ENCODE peak calls at places on chromosomes 1 and 21, in eight cellular contexts. W is ovary, S is body of pancreas, J is stomach, H is tibial nerve, O is right lobe of liver, Z is A549, F is endothelial cell of umbilical vein. L is an unnamed sample. For H3K4me1, the result is how much of the 10 kb centered on the place peaks cover.

GRCh38 chr1:223393275-223394214 is at the start of gene CCDC185:
- DNase-seq in J (peak), W (no peak), O (no peak), H (no peak), Z (no peak), F (no peak), S (no peak), L (no peak)

GRCh38 chr1:150464422-150464826 is 22.8 kb upstream of the TARS2 start:
- DNase-seq in O (peak), W (peak), H (peak), J (peak), Z (peak), F (peak), S (peak), L (peak)

GRCh38 chr1:159771501-159771900 is 9.3 kb upstream of the DUSP23 start:
- DNase-seq in O (no peak), W (no peak), J (no peak), Z (no peak), S (no peak), F (no peak), H (no peak), L (no peak)

GRCh38 chr21:18164483-18164882 is 80.2 kb upstream of the CHODL start:
- DNase-seq in S (no peak), O (no peak), J (no peak), W (no peak), F (peak), H (no peak), Z (no peak), L (no peak)

GRCh38 chr1:214882621-214883020 is 199.9 kb upstream of the KCNK2 start:
- DNase-seq in O (no peak), J (no peak), H (no peak), Z (no peak), W (no peak), F (no peak), S (no peak), L (no peak)

GRCh38 chr21:42650033-42650370 is 3.4 kb upstream of the PDE9A start:
- DNase-seq in W (no peak), S (no peak), J (peak), H (no peak), O (no peak), F (no peak), Z (no peak), L (peak)

GRCh38 chr21:35051287-35051818 is 2.3 kb upstream of the RUNX1 start:
- DNase-seq in J (peak), O (peak), F (peak), S (peak), Z (peak), W (peak), H (peak), L (peak)

GRCh38 chr1:211331011-211331709 is 4.5 kb downstream of the TRAF5 start:
- DNase-seq in O (no peak), Z (no peak), S (no peak), J (no peak), H (no peak), W (no peak), F (no peak), L (no peak)

GRCh38 chr1:217063065-217063908 is 340.1 kb upstream of the ESRRG start:
- DNase-seq in J (no peak), W (no peak), H (no peak), F (no peak), S (no peak), Z (no peak), O (no peak), L (no peak)

GRCh38 chr1:6116137-6116536 is 64.0 kb downstream of the CHD5 start:
- DNase-seq in F (peak), Z (peak), W (no peak), S (no peak), O (no peak), H (no peak), J (no peak), L (no peak)

GRCh38 chr1:210830034-210831028 is 303.6 kb downstream of the KCNH1 start:
- DNase-seq in Z (no peak), H (no peak), W (no peak), S (no peak), O (no peak), J (no peak), F (no peak), L (no peak)

GRCh38 chr1:26237230-26237966 is 3.4 kb downstream of the CEP85 start:
- DNase-seq in Z (peak), W (no peak), H (no peak), S (no peak), J (no peak), O (no peak), F (peak), L (no peak)

GRCh38 chr1:26418865-26419349 is 8.3 kb downstream of the LIN28A start:
- DNase-seq in W (no peak), J (no peak), H (no peak), O (no peak), F (no peak), S (no peak), Z (no peak), L (no peak)

GRCh38 chr21:43736224-43736883 is 17.4 kb downstream of the PDXK start:
- DNase-seq in S (no peak), W (no peak), Z (no peak), J (no peak), H (no peak), F (no peak), O (no peak), L (peak)

GRCh38 chr1:196034080-196034706 is 574.0 kb downstream of the KCNT2 start:
- DNase-seq in F (no peak), O (no peak), W (no peak), S (no peak), Z (no peak), H (no peak), J (no peak), L (no peak)

GRCh38 chr1:51714374-51715019 is 97.6 kb downstream of the OSBPL9 start:
- DNase-seq in H (no peak), J (no peak), O (no peak), F (no peak), S (no peak), W (no peak), Z (no peak), L (no peak)

DNA sequence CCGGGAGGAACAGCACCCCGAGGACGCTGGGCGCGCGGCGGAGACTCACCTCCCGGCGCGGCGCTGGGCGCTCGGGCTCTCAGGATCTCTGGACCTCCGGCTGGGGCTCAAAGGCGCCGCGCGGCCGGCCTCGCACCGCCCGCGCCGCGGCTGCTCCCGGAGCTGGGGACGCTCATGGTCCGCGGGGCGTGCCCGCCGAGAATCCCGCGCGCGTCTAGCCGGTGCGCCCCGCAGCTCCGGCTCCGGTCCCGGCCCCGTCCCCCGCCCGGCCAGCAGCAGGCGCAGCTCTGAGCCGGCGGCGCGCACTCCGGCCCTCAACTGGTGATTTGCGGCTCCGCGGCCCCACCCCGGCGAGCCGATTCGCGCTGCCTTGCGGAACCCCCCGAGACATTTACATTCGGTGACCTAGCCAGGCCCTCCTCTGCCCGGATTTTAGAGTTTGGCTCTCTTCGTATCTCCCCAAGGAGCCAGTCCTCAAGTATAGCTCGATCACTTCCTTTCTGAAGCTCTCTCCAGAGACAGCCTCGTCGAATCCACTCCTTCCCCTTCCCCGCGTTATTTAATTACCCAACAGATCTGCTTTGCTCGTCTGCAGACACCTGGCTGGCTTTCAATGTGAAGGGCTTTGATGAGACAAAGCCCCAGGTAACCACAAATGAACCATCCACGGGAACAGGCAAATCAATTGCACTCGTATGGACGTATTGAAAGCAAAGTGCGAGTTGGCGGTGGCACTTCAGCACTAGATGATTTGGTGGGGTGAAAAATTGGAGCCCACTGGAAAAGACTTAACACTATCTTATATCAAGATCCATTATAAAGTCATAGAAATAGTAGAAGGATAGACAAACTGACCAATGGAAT is at the start of gene BCAR3:
- DNase-seq in J (peak), H (peak), S (peak), O (peak), Z (peak), W (peak), F (peak), L (peak)
- TF ChIP-seq CTCF in J (no peak), H (peak), S (peak), O (peak), Z (peak), W (no peak), F (peak), L (no peak)

DNA sequence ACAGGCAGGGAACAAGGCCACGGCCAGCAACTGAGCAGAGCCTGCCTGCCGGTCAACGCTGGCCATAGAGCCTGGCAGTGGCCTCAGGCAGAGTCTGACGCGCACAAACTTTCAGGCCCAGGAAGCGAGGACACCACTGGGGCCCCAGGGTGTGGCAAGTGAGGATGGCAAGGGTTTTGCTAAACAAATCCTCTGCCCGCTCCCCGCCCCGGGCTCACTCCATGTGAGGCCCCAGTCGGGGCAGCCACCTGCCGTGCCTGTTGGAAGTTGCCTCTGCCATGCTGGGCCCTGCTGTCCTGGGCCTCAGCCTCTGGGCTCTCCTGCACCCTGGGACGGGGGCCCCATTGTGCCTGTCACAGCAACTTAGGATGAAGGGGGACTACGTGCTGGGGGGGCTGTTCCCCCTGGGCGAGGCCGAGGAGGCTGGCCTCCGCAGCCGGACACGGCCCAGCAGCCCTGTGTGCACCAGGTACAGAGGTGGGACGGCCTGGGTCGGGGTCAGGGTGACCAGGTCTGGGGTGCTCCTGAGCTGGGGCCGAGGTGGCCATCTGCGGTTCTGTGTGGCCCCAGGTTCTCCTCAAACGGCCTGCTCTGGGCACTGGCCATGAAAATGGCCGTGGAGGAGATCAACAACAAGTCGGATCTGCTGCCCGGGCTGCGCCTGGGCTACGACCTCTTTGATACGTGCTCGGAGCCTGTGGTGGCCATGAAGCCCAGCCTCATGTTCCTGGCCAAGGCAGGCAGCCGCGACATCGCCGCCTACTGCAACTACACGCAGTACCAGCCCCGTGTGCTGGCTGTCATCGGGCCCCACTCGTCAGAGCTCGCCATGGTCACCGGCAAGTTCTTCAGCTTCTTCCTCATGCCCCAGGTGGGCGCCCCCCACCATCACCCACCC is at the start of gene TAS1R3:
- DNase-seq in H (no peak), J (peak), O (no peak), Z (no peak), S (no peak), W (no peak), F (no peak), L (no peak)
- TF ChIP-seq POLR2A in H (no peak), J (no peak), O (no peak), Z (no peak), S (no peak), W (no peak), F (no peak), L (no peak)

GRCh38 chr1:24022611-24023359 is 42.7 kb upstream of the SRSF10 start:
- DNase-seq in W (no peak), H (no peak), F (no peak), Z (peak), S (no peak), O (no peak), J (no peak), L (no peak)
- H3K4me1 ChIP-seq in W (under half), H (under half), F (under half), Z (half or more), S (half or more), O (under half), J (half or more), L (under half)

GRCh38 chr1:198794498-198794897 is 155.7 kb downstream of the PTPRC start:
- DNase-seq in J (no peak), S (no peak), O (no peak), H (no peak), F (peak), W (no peak), Z (no peak), L (no peak)

DNA sequence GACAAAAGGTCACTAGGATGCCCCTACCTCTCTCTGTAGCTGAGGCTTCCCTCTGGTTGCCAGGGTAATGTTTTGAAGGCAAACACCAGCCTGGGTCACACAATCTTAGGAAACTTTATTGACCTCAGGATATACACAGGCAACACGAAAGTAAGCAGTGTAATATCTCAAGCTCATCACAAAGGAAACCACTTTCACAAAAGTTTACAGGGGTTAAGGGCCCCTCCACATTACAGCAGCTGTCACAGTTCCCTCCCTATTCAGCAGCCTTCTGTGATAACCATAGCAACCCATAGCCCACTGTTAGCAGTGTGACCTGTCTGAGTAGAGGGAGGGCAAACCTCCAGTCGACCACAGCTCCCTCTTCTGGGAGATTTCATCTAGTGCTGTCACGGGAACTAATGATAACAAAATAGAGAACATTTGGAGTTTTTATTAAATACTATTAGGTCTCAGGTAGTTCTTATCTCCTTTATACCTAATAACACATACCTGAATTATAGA is 149.8 kb downstream of the PTPRC start:
- DNase-seq in W (no peak), Z (no peak), J (no peak), S (peak), H (no peak), F (peak), O (no peak), L (no peak)
- TF ChIP-seq CTCF in W (no peak), Z (no peak), J (no peak), S (no peak), H (no peak), F (peak), O (peak), L (no peak)

L was measured in sigmoid colon.